ENCODE peak calls at places on chromosome 17, in four cellular contexts. L is amygdala; E is naive thymus-derived CD8-positive, alpha-beta T cell; K is stimulated activated naive B cell treated with anti-CD40 and anti-IgM and Interleukin-4, amounts not matched to agents 10 μg/mL and 1 μg/mL and 100 μg/mL, for 72 hours. A is an unnamed sample.

GRCh38 chr17:4033751-4034251 is 69.6 kb upstream of the ATP2A3 start:
- DNase-seq in L (no peak), E (no peak), K (no peak), A (peak)

GRCh38 chr17:42979511-42980273 is at the start of gene PTGES3L:
- DNase-seq in L (peak), E (no peak), K (peak), A (peak)

GRCh38 chr17:62627904-62628603 is 584 bp downstream of the MRC2 start:
- DNase-seq in L (no peak), E (peak), K (peak), A (no peak)

GRCh38 chr17:9217151-9218067 is 196.1 kb downstream of the NTN1 start:
- DNase-seq in L (no peak), E (no peak), K (no peak), A (no peak)

GRCh38 chr17:8445536-8445935 is 9.9 kb downstream of the NDEL1 start:
- DNase-seq in L (no peak), E (no peak), K (no peak), A (no peak)

GRCh38 chr17:13413001-13413400 is 188.7 kb downstream of the HS3ST3A1 start:
- DNase-seq in L (no peak), E (no peak), K (no peak), A (no peak)

GRCh38 chr17:17836818-17837379 is at the start of gene SREBF1:
- DNase-seq in L (no peak), E (peak), K (peak), A (no peak)

GRCh38 chr17:38584350-38584925 is 21.3 kb downstream of the SRCIN1 start:
- DNase-seq in L (no peak), E (peak), K (peak), A (no peak)

GRCh38 chr17:54771409-54771808 is 129.2 kb upstream of the TOM1L1 start:
- DNase-seq in L (no peak), E (no peak), K (no peak), A (no peak)

GRCh38 chr17:64037802-64038201 is 17.4 kb upstream of the ICAM2 start:
- DNase-seq in L (no peak), E (no peak), K (no peak), A (no peak)

GRCh38 chr17:48294989-48295892 is 134.8 kb downstream of the SKAP1 start:
- DNase-seq in L (no peak), E (peak), K (no peak), A (no peak)

GRCh38 chr17:46013502-46014165 is 14.6 kb downstream of the STH start:
- DNase-seq in L (no peak), E (no peak), K (no peak), A (no peak)

GRCh38 chr17:51799981-51800380 is 358.5 kb downstream of the CA10 start:
- DNase-seq in L (no peak), E (no peak), K (no peak), A (no peak)

GRCh38 chr17:66834919-66835454 is at the start of gene CACNG5:
- DNase-seq in L (no peak), E (no peak), K (no peak), A (no peak)